ENCODE peak calls at places on chromosomes 6 and 20, in eight cellular contexts. N, B, O, I, L, P, W and T are unnamed samples.

GRCh38 chr6:146551545-146551944 is 7.9 kb downstream of the RAB32 start:
- DNase-seq in N (no peak), B (no peak), O (no peak), I (no peak), L (no peak), P (no peak), W (no peak), T (no peak)

GRCh38 chr20:37239026-37239451 is 22.6 kb downstream of the GHRH start:
- DNase-seq in N (no peak), B (no peak), O (peak; percentile 21), I (no peak), L (no peak), P (peak; percentile 55), W (no peak), T (peak; percentile 70)

GRCh38 chr20:1332749-1333300 is 3.9 kb upstream of the SDCBP2 start:
- DNase-seq in N (no peak), B (no peak), O (no peak), I (peak; percentile 73), L (no peak), P (no peak), W (no peak), T (no peak)

GRCh38 chr6:73134588-73134987 is 90.7 kb downstream of the KHDC1L start:
- DNase-seq in N (no peak), B (peak; percentile 51), O (no peak), I (peak; percentile 47), L (peak; percentile 14), P (peak; percentile 77), W (no peak), T (no peak)

GRCh38 chr6:89079611-89080213 is 839 bp upstream of the PNRC1 start:
- DNase-seq in N (peak; percentile 29), B (peak; percentile 41), O (peak; percentile 85), I (peak; percentile 87), L (peak; percentile 65), P (no peak), W (peak; percentile 51), T (peak; percentile 42)

GRCh38 chr6:17086469-17086868 is 15.4 kb upstream of the STMND1 start:
- DNase-seq in N (peak; percentile 76), B (no peak), O (peak; percentile 71), I (peak; percentile 76), L (peak; percentile 86), P (peak; percentile 40), W (peak; percentile 43), T (peak; percentile 19)

GRCh38 chr20:33919653-33920052 is 74.1 kb upstream of the RALY start:
- DNase-seq in N (no peak), B (no peak), O (no peak), I (no peak), L (no peak), P (no peak), W (no peak), T (no peak)

GRCh38 chr6:2765896-2766766 is 938 bp downstream of the WRNIP1 start:
- DNase-seq in N (peak; percentile 30), B (peak; percentile 62), O (peak; percentile 76), I (peak; percentile 48), L (peak; percentile 51), P (peak; percentile 49), W (peak; percentile 76), T (peak; percentile 36)

GRCh38 chr6:72861935-72862432 is 240.1 kb downstream of the KCNQ5 start:
- DNase-seq in N (peak; percentile 27), B (no peak), O (no peak), I (peak; percentile 88), L (peak; percentile 69), P (no peak), W (peak; percentile 9), T (no peak)

GRCh38 chr6:111871725-111872520 is 1.3 kb downstream of the FYN start:
- DNase-seq in N (peak; percentile 51), B (no peak), O (peak; percentile 72), I (peak; percentile 60), L (peak; percentile 71), P (peak; percentile 64), W (peak; percentile 21), T (peak; percentile 57)

GRCh38 chr6:81696505-81696904 is 56.0 kb downstream of the TENT5A start:
- DNase-seq in N (no peak), B (no peak), O (no peak), I (peak; percentile 39), L (peak; percentile 9), P (no peak), W (no peak), T (no peak)

GRCh38 chr6:137119196-137120104 is 54.0 kb downstream of the IL22RA2 start:
- DNase-seq in N (no peak), B (no peak), O (no peak), I (no peak), L (no peak), P (no peak), W (no peak), T (no peak)

GRCh38 chr6:21479140-21479539 is 114.4 kb upstream of the SOX4 start:
- DNase-seq in N (no peak), B (no peak), O (no peak), I (peak; percentile 84), L (no peak), P (peak; percentile 58), W (no peak), T (no peak)

GRCh38 chr20:50189681-50190250 is 864 bp upstream of the CEBPB start:
- DNase-seq in N (no peak), B (no peak), O (no peak), I (no peak), L (no peak), P (no peak), W (no peak), T (no peak)

GRCh38 chr20:2276015-2276414 is 19.8 kb upstream of the TGM3 start:
- DNase-seq in N (no peak), B (no peak), O (no peak), I (no peak), L (no peak), P (no peak), W (no peak), T (no peak)

GRCh38 chr6:163239572-163240340 is 174.8 kb upstream of the QKI start:
- DNase-seq in N (no peak), B (no peak), O (no peak), I (no peak), L (no peak), P (no peak), W (no peak), T (no peak)

GRCh38 chr20:35891375-35891774 is 62.9 kb downstream of the SCAND1 start:
- DNase-seq in N (no peak), B (no peak), O (no peak), I (no peak), L (peak; percentile 48), P (no peak), W (no peak), T (no peak)

GRCh38 chr6:50815436-50816114 is 3.1 kb upstream of the TFAP2B start:
- DNase-seq in N (no peak), B (no peak), O (no peak), I (peak; percentile 39), L (peak; percentile 0), P (no peak), W (no peak), T (no peak)

GRCh38 chr6:73108949-73109348 is 116.3 kb downstream of the KHDC1L start:
- DNase-seq in N (no peak), B (no peak), O (no peak), I (no peak), L (no peak), P (no peak), W (no peak), T (no peak)

GRCh38 chr6:1821188-1822183 is 211.8 kb downstream of the FOXC1 start:
- DNase-seq in N (no peak), B (peak; percentile 47), O (no peak), I (peak; percentile 89), L (peak; percentile 69), P (no peak), W (no peak), T (no peak)

GRCh38 chr6:7467007-7467897 is 74.2 kb upstream of the DSP start:
- DNase-seq in N (no peak), B (no peak), O (no peak), I (no peak), L (no peak), P (no peak), W (no peak), T (no peak)

GRCh38 chr6:79413562-79414002 is 123.6 kb downstream of the LCA5 start:
- DNase-seq in N (no peak), B (no peak), O (no peak), I (no peak), L (peak; percentile 29), P (no peak), W (no peak), T (no peak)

GRCh38 chr6:145964948-145965366 is 799 bp upstream of the SHPRH start:
- DNase-seq in N (no peak), B (no peak), O (no peak), I (peak; percentile 44), L (no peak), P (no peak), W (no peak), T (no peak)

GRCh38 chr6:56742122-56742791 is 99.6 kb upstream of the DST start:
- DNase-seq in N (no peak), B (no peak), O (no peak), I (no peak), L (no peak), P (no peak), W (no peak), T (no peak)

GRCh38 chr6:2738373-2738979 is 12.2 kb downstream of the MYLK4 start:
- DNase-seq in N (peak; percentile 54), B (no peak), O (no peak), I (peak; percentile 72), L (peak; percentile 60), P (peak; percentile 60), W (peak; percentile 64), T (peak; percentile 70)

GRCh38 chr20:4435210-4435609 is 286.5 kb upstream of the PRND start:
- DNase-seq in N (no peak), B (no peak), O (no peak), I (no peak), L (peak; percentile 69), P (no peak), W (no peak), T (no peak)

GRCh38 chr6:47922391-47922790 is 140.6 kb downstream of the OPN5 start:
- DNase-seq in N (no peak), B (no peak), O (no peak), I (no peak), L (no peak), P (no peak), W (no peak), T (no peak)

GRCh38 chr20:37218976-37219375 is 39.6 kb upstream of the MROH8 start:
- DNase-seq in N (no peak), B (no peak), O (no peak), I (no peak), L (no peak), P (no peak), W (no peak), T (no peak)